ENCODE peak calls at places on chromosomes 5 and 9, in four cellular contexts. One of them, this sample, is unnamed. For H3K4me1, the result is how much of the 10 kb centered on the place peaks cover.

GRCh38 chr5:77143998-77144836 is 57.1 kb upstream of the ZBED3 start:
- DNase-seq in thoracic aorta: peak
- DNase-seq in MM.1S: peak
- DNase-seq in upper lobe of right lung: peak
- DNase-seq in this sample: peak

GRCh38 chr5:10735569-10736255 is 25.3 kb downstream of the DAP start:
- DNase-seq in upper lobe of right lung: no peak
- DNase-seq in MM.1S: no peak
- DNase-seq in thoracic aorta: no peak
- DNase-seq in this sample: no peak

GRCh38 chr9:123851851-123852250 is 78.1 kb downstream of the DENND1A start:
- DNase-seq in MM.1S: no peak
- DNase-seq in thoracic aorta: no peak
- DNase-seq in upper lobe of right lung: no peak
- DNase-seq in this sample: no peak

GRCh38 chr5:129079496-129079895 is 15.1 kb upstream of the ISOC1 start:
- DNase-seq in upper lobe of right lung: no peak
- DNase-seq in thoracic aorta: no peak
- DNase-seq in MM.1S: no peak
- DNase-seq in this sample: no peak

GRCh38 chr5:11069041-11069440 is 308.0 kb upstream of the DAP start:
- DNase-seq in MM.1S: no peak
- DNase-seq in upper lobe of right lung: no peak
- DNase-seq in thoracic aorta: no peak
- DNase-seq in this sample: no peak

GRCh38 chr9:125409637-125410521 is 148.3 kb downstream of the GAPVD1 start:
- DNase-seq in thoracic aorta: no peak
- DNase-seq in MM.1S: peak
- DNase-seq in upper lobe of right lung: no peak
- DNase-seq in this sample: peak

GRCh38 chr5:177370488-177371119 is 12.9 kb downstream of the RGS14 start:
- DNase-seq in upper lobe of right lung: peak
- DNase-seq in thoracic aorta: no peak
- DNase-seq in MM.1S: peak
- DNase-seq in this sample: no peak

GRCh38 chr9:17134843-17135577 is at the start of gene CNTLN:
- DNase-seq in thoracic aorta: peak
- DNase-seq in MM.1S: peak
- DNase-seq in upper lobe of right lung: peak
- DNase-seq in this sample: no peak

GRCh38 chr9:33661186-33661585 is 134.2 kb upstream of the PRSS3 start:
- DNase-seq in upper lobe of right lung: no peak
- DNase-seq in MM.1S: no peak
- DNase-seq in thoracic aorta: no peak
- DNase-seq in this sample: no peak

GRCh38 chr9:16726718-16727451 is 143.6 kb downstream of the BNC2 start:
- DNase-seq in thoracic aorta: peak
- DNase-seq in upper lobe of right lung: peak
- DNase-seq in MM.1S: peak
- DNase-seq in this sample: no peak

GRCh38 chr5:180689071-180689694 is 39.8 kb upstream of the FLT4 start:
- DNase-seq in upper lobe of right lung: no peak
- DNase-seq in MM.1S: no peak
- DNase-seq in thoracic aorta: no peak
- DNase-seq in this sample: peak

GRCh38 chr9:111959468-111959941 is 62.9 kb downstream of the UGCG start:
- DNase-seq in thoracic aorta: no peak
- DNase-seq in upper lobe of right lung: peak
- DNase-seq in MM.1S: no peak
- DNase-seq in this sample: no peak

GRCh38 chr9:89748020-89748670 is 143.3 kb downstream of the GADD45G start:
- DNase-seq in thoracic aorta: no peak
- DNase-seq in upper lobe of right lung: no peak
- DNase-seq in MM.1S: no peak
- DNase-seq in this sample: no peak

DNA sequence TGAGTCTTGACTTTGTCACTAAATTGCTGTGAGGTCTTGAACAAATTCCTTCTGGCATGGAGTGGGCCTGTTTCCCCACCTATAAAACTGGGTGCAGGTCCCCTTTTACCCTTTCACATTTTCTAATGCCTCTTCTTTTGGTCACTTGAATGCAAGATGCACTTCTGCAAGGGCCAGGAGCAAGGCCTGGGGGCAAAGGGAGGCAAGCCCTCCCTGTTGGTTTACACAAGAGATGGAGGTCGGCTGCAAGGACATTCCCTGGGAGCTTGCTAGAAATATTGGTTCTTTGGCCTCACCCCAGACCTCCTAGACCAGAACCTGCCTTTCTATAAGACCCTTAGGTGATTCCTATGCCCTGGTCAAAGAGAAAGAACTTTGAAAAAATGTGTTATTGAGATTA is 5.8 kb downstream of the FOXE1 start:
- DNase-seq in thoracic aorta: no peak
- DNase-seq in upper lobe of right lung: no peak
- DNase-seq in MM.1S: no peak
- DNase-seq in this sample: no peak
- H3K4me3 ChIP-seq in thoracic aorta: no peak
- H3K4me3 ChIP-seq in upper lobe of right lung: no peak
- H3K4me3 ChIP-seq in MM.1S: no peak
- H3K4me3 ChIP-seq in this sample: no peak

GRCh38 chr5:132472431-132472830 is 18.1 kb downstream of the IRF1 start:
- DNase-seq in upper lobe of right lung: peak
- DNase-seq in MM.1S: no peak
- DNase-seq in thoracic aorta: no peak
- DNase-seq in this sample: no peak

GRCh38 chr5:132471944-132472343 is 18.6 kb downstream of the IRF1 start:
- DNase-seq in MM.1S: no peak
- DNase-seq in thoracic aorta: no peak
- DNase-seq in upper lobe of right lung: peak
- DNase-seq in this sample: no peak

GRCh38 chr5:132469380-132470372 is 20.9 kb downstream of the IRF1 start:
- DNase-seq in upper lobe of right lung: peak
- DNase-seq in MM.1S: no peak
- DNase-seq in thoracic aorta: no peak
- DNase-seq in this sample: no peak

GRCh38 chr5:132470596-132470995 is 20.0 kb downstream of the IRF1 start:
- DNase-seq in MM.1S: no peak
- DNase-seq in upper lobe of right lung: peak
- DNase-seq in thoracic aorta: no peak
- DNase-seq in this sample: no peak

DNA sequence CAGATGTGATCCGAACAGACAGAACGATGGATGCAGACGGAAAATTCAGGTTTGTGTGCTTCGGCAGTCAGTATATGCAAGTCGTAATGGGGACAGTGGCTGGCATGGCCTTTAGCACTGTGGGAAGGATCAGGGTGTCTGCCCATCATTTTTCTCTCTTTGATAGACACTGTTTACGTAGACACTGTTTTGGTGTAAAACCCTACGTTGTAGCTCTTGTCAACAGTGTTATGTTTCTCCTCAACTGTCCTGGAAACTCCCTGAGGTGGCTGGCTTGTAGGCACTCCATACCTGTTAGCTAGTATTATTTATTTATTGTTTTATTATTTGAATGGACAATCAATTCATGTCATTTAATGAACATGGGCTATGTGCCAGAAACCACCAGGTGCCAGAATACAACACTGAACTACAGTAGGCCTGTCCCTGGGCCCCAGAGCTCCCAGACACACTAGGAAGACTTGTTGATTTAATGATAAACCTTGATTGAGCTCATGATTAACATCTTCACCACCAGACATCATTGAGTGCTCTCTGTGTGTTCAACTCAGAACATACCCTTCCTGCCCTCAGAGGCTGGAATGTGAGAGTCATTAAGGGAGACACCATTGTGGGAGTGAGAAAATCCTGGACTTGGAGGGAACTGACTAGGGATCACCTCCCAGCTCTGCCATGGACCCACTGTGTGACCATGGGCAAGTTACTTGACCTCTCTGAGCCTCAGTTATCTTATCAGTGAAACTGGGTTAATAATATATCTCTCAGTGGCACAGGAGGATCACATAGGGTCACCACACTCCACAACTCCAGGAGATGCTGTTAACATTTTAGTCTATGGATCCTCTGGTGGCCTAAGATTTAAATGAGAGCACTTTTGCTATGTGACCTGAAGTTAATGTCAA is 19.3 kb downstream of the IRF1 start:
- DNase-seq in thoracic aorta: no peak
- DNase-seq in upper lobe of right lung: peak
- DNase-seq in MM.1S: no peak
- DNase-seq in this sample: no peak
- H3K4me1 ChIP-seq in thoracic aorta: under half
- H3K4me1 ChIP-seq in upper lobe of right lung: under half
- H3K4me1 ChIP-seq in MM.1S: under half
- H3K4me1 ChIP-seq in this sample: half or more

DNA sequence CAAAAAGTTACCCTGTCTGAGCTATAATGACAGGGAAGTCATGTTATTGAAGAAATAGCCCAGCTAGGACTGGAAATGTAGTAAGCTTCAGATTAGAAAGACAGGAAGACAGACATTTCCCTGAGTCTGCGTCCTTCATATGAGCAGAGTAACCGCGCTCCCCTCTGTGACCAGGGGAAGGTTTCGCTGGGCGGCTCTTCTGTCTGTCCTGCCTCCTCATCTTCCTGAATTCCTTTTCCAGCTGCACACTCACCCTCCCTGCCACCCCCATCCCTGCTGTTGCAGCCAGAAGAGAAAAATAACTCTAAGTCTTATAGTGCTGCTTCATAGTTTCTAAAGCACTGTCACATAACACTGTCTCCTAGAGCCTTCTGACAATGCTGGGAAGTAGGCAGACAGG is 8.6 kb downstream of the SPARC start:
- DNase-seq in upper lobe of right lung: no peak
- DNase-seq in thoracic aorta: no peak
- DNase-seq in MM.1S: no peak
- DNase-seq in this sample: no peak
- H3K4me3 ChIP-seq in upper lobe of right lung: peak
- H3K4me3 ChIP-seq in thoracic aorta: peak
- H3K4me3 ChIP-seq in MM.1S: no peak
- H3K4me3 ChIP-seq in this sample: no peak

GRCh38 chr5:16896767-16897166 is 39.3 kb downstream of the MYO10 start:
- DNase-seq in MM.1S: no peak
- DNase-seq in upper lobe of right lung: no peak
- DNase-seq in thoracic aorta: no peak
- DNase-seq in this sample: no peak

GRCh38 chr5:16897284-16897704 is 38.8 kb downstream of the MYO10 start:
- DNase-seq in MM.1S: no peak
- DNase-seq in upper lobe of right lung: no peak
- DNase-seq in thoracic aorta: no peak
- DNase-seq in this sample: no peak

GRCh38 chr5:16901038-16901644 is 34.9 kb downstream of the MYO10 start:
- DNase-seq in thoracic aorta: no peak
- DNase-seq in MM.1S: no peak
- DNase-seq in upper lobe of right lung: no peak
- DNase-seq in this sample: no peak

GRCh38 chr5:16899171-16899570 is 36.9 kb downstream of the MYO10 start:
- DNase-seq in MM.1S: no peak
- DNase-seq in upper lobe of right lung: no peak
- DNase-seq in thoracic aorta: no peak
- DNase-seq in this sample: no peak

DNA sequence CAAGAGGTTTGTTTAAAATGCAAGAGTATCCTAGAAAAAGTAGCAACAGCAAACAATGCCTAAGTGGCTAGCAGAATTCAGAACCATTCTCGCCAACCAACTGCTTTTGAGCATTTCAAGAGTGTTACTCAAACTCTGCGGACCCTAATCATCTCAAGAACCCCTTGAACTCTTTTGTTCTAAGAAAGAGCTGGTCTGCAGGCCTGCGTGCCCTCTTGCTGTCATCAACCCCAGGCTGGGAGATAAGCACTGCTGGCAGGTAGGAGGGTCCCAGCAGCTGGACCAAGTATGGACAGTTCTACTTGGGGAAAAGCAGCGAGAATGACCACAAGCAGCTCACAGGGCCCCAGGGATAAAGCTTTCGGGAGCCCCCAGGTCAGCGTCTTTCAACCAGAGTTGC is 38.3 kb downstream of the MYO10 start:
- DNase-seq in MM.1S: no peak
- DNase-seq in thoracic aorta: no peak
- DNase-seq in upper lobe of right lung: no peak
- DNase-seq in this sample: no peak
- H3K4me1 ChIP-seq in MM.1S: under half
- H3K4me1 ChIP-seq in thoracic aorta: under half
- H3K4me1 ChIP-seq in upper lobe of right lung: under half
- H3K4me1 ChIP-seq in this sample: under half

DNA sequence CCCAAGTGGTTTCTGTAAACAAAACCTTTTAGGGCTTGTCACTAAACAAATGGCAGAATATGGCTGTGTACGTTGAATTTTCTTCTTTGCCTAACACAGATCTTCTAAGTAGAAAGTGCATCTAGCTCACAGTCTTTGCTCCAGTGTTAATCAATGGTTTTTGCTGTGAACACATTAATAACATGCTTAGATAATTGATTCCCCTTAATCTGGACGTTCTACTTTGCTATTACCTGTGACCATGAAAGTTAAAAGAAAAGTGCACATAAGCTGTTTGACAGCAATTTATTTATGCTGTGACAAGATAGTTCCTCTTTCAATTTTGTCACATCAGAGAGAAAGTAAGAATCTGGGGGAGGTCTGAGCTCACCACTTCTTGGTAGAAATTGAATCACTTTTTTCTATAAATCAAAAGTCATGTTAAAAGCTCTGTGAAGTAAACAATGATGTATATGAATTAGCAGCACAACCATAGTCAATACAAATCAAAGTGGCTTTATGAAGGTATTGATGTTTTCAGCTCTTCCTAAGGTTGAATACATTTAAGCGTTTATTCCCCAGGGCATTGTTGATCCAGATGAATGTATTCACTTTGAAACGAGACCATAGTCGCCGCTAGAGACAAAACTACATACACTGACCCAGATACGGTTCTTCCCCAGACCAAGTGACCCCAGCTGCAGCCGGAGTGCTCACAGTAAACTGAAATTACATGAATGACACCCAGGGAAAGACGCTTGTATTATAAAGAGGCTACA is 174.6 kb upstream of the ZNF608 start:
- DNase-seq in MM.1S: peak
- DNase-seq in upper lobe of right lung: no peak
- DNase-seq in thoracic aorta: no peak
- DNase-seq in this sample: no peak
- H3K4me3 ChIP-seq in MM.1S: no peak
- H3K4me3 ChIP-seq in upper lobe of right lung: no peak
- H3K4me3 ChIP-seq in thoracic aorta: no peak
- H3K4me3 ChIP-seq in this sample: no peak

DNA sequence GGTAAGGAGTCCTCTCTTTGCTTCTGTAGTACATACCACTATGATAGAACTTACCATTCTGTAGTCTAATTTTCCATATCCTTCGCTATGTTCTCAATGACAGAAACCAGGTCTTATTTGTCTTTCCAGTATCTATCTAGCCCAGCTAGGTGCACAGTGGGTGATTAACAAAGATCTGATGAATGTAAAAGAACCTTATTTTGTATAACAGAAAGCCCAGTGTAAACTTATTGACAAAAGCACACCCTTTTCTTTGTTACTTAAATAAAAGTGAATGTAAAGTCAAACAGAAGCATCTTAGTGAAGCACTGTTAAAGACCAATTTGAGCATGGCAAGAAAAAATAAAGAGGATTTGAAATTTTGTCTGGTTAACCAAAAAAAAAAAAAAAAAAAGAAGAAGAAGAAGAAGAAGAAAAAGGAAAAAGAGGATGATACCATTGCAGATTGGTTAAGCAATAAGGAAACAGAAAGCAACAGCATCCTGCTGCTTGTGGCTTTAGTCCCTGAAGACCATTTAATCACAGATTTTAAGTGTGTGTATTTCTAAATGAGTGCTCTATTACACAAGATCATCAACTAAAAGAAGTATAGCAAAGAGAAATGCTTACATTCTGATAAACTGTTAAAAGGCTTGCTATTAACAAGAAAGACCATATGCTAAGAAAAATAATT is 21.2 kb downstream of the MEGF9 start:
- DNase-seq in thoracic aorta: no peak
- DNase-seq in MM.1S: no peak
- DNase-seq in upper lobe of right lung: no peak
- DNase-seq in this sample: peak
- H3K4me1 ChIP-seq in thoracic aorta: under half
- H3K4me1 ChIP-seq in MM.1S: under half
- H3K4me1 ChIP-seq in upper lobe of right lung: under half
- H3K4me1 ChIP-seq in this sample: under half

This sample was measured in CD4-positive, CD25-positive, alpha-beta regulatory T cell.